ENCODE peak calls at places on chromosomes 6 and 20, in eight cellular contexts. K, E, S, B, F, N, D and W are unnamed samples.

GRCh38 chr20:37401930-37402675 is 56.2 kb downstream of the SRC start:
- DNase-seq in K (no peak), E (no peak), S (no peak), B (no peak), F (no peak), N (no peak), D (no peak), W (no peak)

GRCh38 chr20:1336699-1337387 is 7.9 kb upstream of the SDCBP2 start:
- DNase-seq in K (no peak), E (no peak), S (peak), B (no peak), F (peak), N (no peak), D (peak), W (no peak)

GRCh38 chr6:105744815-105745214 is 341.3 kb upstream of the PRDM1 start:
- DNase-seq in K (no peak), E (no peak), S (no peak), B (no peak), F (no peak), N (no peak), D (no peak), W (no peak)

GRCh38 chr20:25039697-25040437 is 18.1 kb downstream of the ACSS1 start:
- DNase-seq in K (no peak), E (no peak), S (peak), B (peak), F (peak), N (no peak), D (peak), W (no peak)

GRCh38 chr20:5535211-5535756 is 214.9 kb upstream of the SHLD1 start:
- DNase-seq in K (peak), E (no peak), S (peak), B (peak), F (peak), N (no peak), D (no peak), W (peak)

GRCh38 chr6:33672808-33673207 is 38.7 kb downstream of the UQCC2 start:
- DNase-seq in K (peak), E (peak), S (peak), B (peak), F (peak), N (no peak), D (no peak), W (peak)

GRCh38 chr20:51750037-51750769 is 18.0 kb downstream of the ATP9A start:
- DNase-seq in K (peak), E (no peak), S (peak), B (peak), F (peak), N (no peak), D (peak), W (peak)

GRCh38 chr20:48238781-48239180 is 453.5 kb upstream of the SULF2 start:
- DNase-seq in K (no peak), E (no peak), S (no peak), B (peak), F (peak), N (no peak), D (no peak), W (no peak)

GRCh38 chr20:47125553-47126373 is 230.7 kb downstream of the ZMYND8 start:
- DNase-seq in K (peak), E (no peak), S (peak), B (peak), F (peak), N (peak), D (no peak), W (no peak)

GRCh38 chr6:115601509-115601908 is 459.2 kb downstream of the FRK start:
- DNase-seq in K (no peak), E (no peak), S (no peak), B (no peak), F (no peak), N (no peak), D (no peak), W (no peak)

GRCh38 chr6:69861986-69862385 is 4.4 kb upstream of the COL19A1 start:
- DNase-seq in K (peak), E (peak), S (no peak), B (no peak), F (no peak), N (no peak), D (no peak), W (no peak)

GRCh38 chr6:166693880-166694279 is 66.8 kb upstream of the RPS6KA2 start:
- DNase-seq in K (no peak), E (no peak), S (no peak), B (no peak), F (no peak), N (no peak), D (no peak), W (no peak)

GRCh38 chr6:11298651-11299420 is 66.4 kb upstream of the NEDD9 start:
- DNase-seq in K (peak), E (no peak), S (no peak), B (no peak), F (no peak), N (no peak), D (no peak), W (no peak)

GRCh38 chr6:43277643-43278523 is 20.2 kb upstream of the SLC22A7 start:
- DNase-seq in K (no peak), E (peak), S (no peak), B (no peak), F (peak), N (peak), D (peak), W (no peak)

GRCh38 chr6:116545661-116546060 is at the start of gene TRAPPC3L:
- DNase-seq in K (no peak), E (no peak), S (peak), B (no peak), F (peak), N (no peak), D (no peak), W (no peak)

GRCh38 chr6:114733596-114733995 is 390.8 kb upstream of the HS3ST5 start:
- DNase-seq in K (peak), E (no peak), S (peak), B (no peak), F (no peak), N (no peak), D (no peak), W (no peak)

GRCh38 chr20:53753880-53754459 is 160.3 kb upstream of the ZNF217 start:
- DNase-seq in K (no peak), E (no peak), S (no peak), B (no peak), F (no peak), N (no peak), D (no peak), W (no peak)

GRCh38 chr20:49647509-49647908 is 66.2 kb downstream of the B4GALT5 start:
- DNase-seq in K (peak), E (no peak), S (peak), B (no peak), F (no peak), N (no peak), D (no peak), W (no peak)

GRCh38 chr6:17032595-17033591 is 69.0 kb upstream of the STMND1 start:
- DNase-seq in K (peak), E (no peak), S (peak), B (peak), F (peak), N (no peak), D (peak), W (peak)

GRCh38 chr6:2853766-2854393 is 12.2 kb upstream of the SERPINB1 start:
- DNase-seq in K (peak), E (no peak), S (peak), B (peak), F (peak), N (no peak), D (peak), W (peak)

GRCh38 chr20:7392551-7392950 is 547.7 kb downstream of the HAO1 start:
- DNase-seq in K (peak), E (no peak), S (peak), B (no peak), F (peak), N (no peak), D (no peak), W (no peak)

GRCh38 chr6:150145427-150145826 is 2.6 kb downstream of the PPP1R14C start:
- DNase-seq in K (peak), E (no peak), S (no peak), B (no peak), F (no peak), N (peak), D (no peak), W (no peak)

GRCh38 chr6:110102411-110102810 is 77.1 kb downstream of the WASF1 start:
- DNase-seq in K (no peak), E (no peak), S (no peak), B (peak), F (no peak), N (no peak), D (no peak), W (no peak)

GRCh38 chr6:111846061-111846460 is 27.2 kb downstream of the FYN start:
- DNase-seq in K (no peak), E (no peak), S (no peak), B (no peak), F (no peak), N (no peak), D (no peak), W (no peak)

GRCh38 chr6:107820571-107821261 is 3.4 kb downstream of the SCML4 start:
- DNase-seq in K (peak), E (no peak), S (peak), B (no peak), F (peak), N (no peak), D (no peak), W (no peak)

GRCh38 chr6:85078071-85078470 is 313.7 kb upstream of the TBX18 start:
- DNase-seq in K (peak), E (no peak), S (peak), B (peak), F (peak), N (no peak), D (no peak), W (peak)

GRCh38 chr6:13523826-13524622 is 36.6 kb upstream of the GFOD1 start:
- DNase-seq in K (no peak), E (no peak), S (no peak), B (no peak), F (no peak), N (peak), D (no peak), W (no peak)

GRCh38 chr6:131999545-132000146 is 48.5 kb upstream of the CCN2 start:
- DNase-seq in K (no peak), E (no peak), S (no peak), B (no peak), F (no peak), N (no peak), D (no peak), W (no peak)

GRCh38 chr20:34120213-34120612 is 8.2 kb upstream of the EIF2S2 start:
- DNase-seq in K (no peak), E (no peak), S (no peak), B (no peak), F (no peak), N (no peak), D (no peak), W (no peak)

GRCh38 chr6:28988536-28989415 is 16.3 kb downstream of the ZNF311 start:
- DNase-seq in K (peak), E (peak), S (peak), B (peak), F (peak), N (peak), D (peak), W (no peak)

GRCh38 chr6:47413752-47414516 is 63.7 kb upstream of the CD2AP start:
- DNase-seq in K (peak), E (peak), S (peak), B (peak), F (peak), N (peak), D (no peak), W (peak)

GRCh38 chr20:62323146-62323979 is 20.6 kb downstream of the ADRM1 start:
- DNase-seq in K (no peak), E (no peak), S (no peak), B (no peak), F (no peak), N (no peak), D (no peak), W (no peak)

GRCh38 chr20:37615507-37616425 is 78.1 kb upstream of the CTNNBL1 start:
- DNase-seq in K (peak), E (peak), S (peak), B (peak), F (no peak), N (peak), D (peak), W (no peak)

GRCh38 chr20:35604444-35604750 is 11.2 kb upstream of the SPAG4 start:
- DNase-seq in K (peak), E (peak), S (no peak), B (no peak), F (no peak), N (peak), D (peak), W (no peak)

GRCh38 chr20:53597085-53597482 is 3.4 kb upstream of the ZNF217 start:
- DNase-seq in K (peak), E (no peak), S (no peak), B (no peak), F (peak), N (no peak), D (no peak), W (no peak)

GRCh38 chr6:38713812-38714211 is 1.3 kb upstream of the DNAH8 start:
- DNase-seq in K (peak), E (no peak), S (no peak), B (no peak), F (no peak), N (no peak), D (peak), W (no peak)

GRCh38 chr6:109397020-109397419 is 14.8 kb upstream of the CD164 start:
- DNase-seq in K (peak), E (peak), S (peak), B (peak), F (peak), N (no peak), D (no peak), W (no peak)

GRCh38 chr20:44247131-44247571 is at the start of gene GDAP1L1:
- DNase-seq in K (no peak), E (peak), S (peak), B (no peak), F (no peak), N (peak), D (no peak), W (no peak)

DNA sequence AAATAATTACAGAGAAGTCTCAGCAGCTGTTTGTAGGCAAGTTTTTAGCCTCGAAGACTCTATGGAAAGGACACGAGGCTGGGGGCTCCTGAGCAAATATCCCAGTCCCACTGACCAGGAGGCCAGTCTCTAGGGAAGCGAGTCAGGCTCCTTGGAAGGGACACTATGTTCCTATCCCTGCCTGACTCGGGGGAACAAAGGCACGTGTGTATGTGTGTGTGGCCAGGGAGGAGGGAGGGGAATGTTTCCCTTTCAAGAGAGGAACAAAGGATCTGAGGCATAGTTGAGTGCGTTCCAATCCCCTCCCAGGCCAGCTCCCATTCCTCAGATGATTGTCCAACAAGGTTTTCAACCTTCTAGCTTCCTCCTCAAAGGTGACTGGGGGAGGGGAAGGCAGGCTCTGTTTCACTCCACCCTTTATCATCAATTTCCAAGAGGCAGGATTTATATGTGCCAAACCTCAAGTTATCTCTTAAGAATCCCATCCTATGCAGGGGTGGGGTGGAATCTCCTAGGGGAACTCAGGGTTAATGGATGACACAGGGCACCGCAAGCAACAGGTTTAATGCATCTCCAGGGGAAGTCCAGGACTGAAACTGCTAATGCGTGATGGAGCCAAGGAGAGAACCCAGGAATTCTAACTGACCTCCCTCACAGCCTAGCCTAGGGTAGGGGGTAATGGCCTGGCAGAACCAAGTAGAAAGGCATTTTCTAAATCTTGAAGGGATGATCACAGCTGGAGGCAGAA is 9.9 kb downstream of the BCL2L1 start:
- DNase-seq in K (peak), E (peak), S (peak), B (peak), F (peak), N (peak), D (peak), W (peak)
- H3K4me3 ChIP-seq in K (no peak), E (no peak), S (peak), B (peak), F (peak), N (no peak), D (no peak), W (peak)

GRCh38 chr6:160532315-160532714 is 131.8 kb downstream of the LPA start:
- DNase-seq in K (no peak), E (no peak), S (no peak), B (no peak), F (no peak), N (no peak), D (no peak), W (no peak)

GRCh38 chr6:160535270-160535669 is 128.8 kb downstream of the LPA start:
- DNase-seq in K (no peak), E (no peak), S (no peak), B (no peak), F (no peak), N (no peak), D (no peak), W (no peak)

DNA sequence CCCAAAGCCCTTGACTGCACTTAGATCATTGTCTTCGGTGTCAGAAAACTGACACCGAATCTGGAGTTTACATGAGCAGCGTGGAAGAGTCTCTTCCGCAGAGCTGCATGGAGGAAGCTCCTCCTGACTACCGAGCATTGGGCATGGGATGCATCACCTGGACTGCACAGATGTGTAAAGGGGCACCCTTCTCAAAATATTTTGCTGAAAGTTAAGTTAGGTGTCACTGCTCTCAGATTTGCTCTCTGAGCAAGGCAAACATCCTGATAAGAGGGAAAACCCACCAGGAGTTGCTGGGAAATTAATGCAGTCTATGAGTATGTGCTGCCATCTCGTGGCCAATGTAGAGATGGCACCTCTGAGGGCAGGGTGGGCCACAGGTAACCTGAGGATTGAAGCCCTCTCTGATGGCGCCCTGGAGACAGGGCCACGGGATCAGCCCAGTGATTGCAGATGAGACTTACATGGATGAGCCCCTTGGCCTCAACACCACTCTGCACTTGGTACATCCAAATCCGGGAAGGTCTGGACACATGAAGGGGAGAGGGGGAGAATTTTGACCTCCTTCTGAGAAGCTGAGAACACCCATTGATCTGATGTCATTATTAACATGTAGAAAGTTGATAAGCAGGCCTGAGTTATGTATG is 129.9 kb downstream of the LPA start:
- DNase-seq in K (peak), E (peak), S (peak), B (peak), F (peak), N (peak), D (peak), W (no peak)
- H3K4me3 ChIP-seq in K (no peak), E (peak), S (peak), B (peak), F (peak), N (no peak), D (no peak), W (peak)

GRCh38 chr20:57561356-57562279 is 708 bp downstream of the PCK1 start:
- DNase-seq in K (no peak), E (no peak), S (no peak), B (no peak), F (no peak), N (no peak), D (no peak), W (no peak)
- H3K4me3 ChIP-seq in K (no peak), E (no peak), S (no peak), B (no peak), F (no peak), N (no peak), D (peak), W (no peak)

GRCh38 chr6:158654498-158654897 is 4.6 kb downstream of the SYTL3 start:
- DNase-seq in K (peak), E (no peak), S (peak), B (peak), F (peak), N (peak), D (peak), W (peak)

GRCh38 chr6:158653577-158654354 is 3.9 kb downstream of the SYTL3 start:
- DNase-seq in K (no peak), E (no peak), S (no peak), B (no peak), F (no peak), N (peak), D (peak), W (no peak)

GRCh38 chr6:158654960-158655485 is 5.2 kb downstream of the SYTL3 start:
- DNase-seq in K (no peak), E (no peak), S (peak), B (peak), F (peak), N (no peak), D (no peak), W (no peak)

GRCh38 chr6:158660331-158660730 is 10.5 kb downstream of the SYTL3 start:
- DNase-seq in K (peak), E (peak), S (peak), B (peak), F (no peak), N (no peak), D (peak), W (no peak)

DNA sequence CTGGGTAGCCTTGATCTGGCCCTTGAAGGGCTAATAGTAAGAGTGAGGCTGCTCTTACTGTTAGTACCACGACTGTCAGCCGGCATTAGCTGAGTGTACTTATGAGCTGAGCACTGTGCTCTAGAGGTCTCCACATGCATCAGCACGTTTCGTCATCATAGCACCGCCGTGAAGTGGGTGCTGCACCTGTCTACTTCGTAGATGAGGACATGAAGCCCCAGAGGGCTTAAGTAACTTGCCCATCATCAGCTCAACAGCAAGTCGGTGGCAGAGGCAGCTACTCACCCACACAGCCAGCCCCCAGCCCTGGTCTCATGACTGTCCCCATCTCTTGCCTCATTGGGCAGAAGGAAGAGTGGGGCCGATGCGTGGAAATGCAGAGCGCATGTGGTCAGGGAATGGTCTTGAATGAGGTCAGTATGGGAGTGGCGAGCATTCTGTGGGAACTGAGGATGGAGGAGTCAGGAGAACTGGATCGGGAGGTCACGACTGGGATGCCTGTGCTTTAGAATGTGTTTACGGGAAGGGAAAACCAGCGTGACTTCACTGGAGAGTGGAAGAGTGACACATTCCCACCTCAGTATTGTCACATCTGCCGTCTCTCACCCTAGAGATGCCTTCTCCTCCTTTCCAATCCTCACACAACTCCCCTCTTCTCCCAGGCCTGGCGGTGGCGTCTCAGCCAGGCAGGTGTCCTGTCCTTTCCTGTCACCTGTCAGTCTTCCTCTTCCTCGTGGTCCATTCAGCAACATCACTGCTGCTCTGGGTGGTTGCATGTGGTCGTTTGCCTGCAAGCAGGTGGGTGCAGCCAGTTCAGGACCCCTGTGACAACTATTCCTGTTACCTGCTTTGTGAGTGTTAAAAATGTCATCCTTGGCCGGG is 6.0 kb downstream of the SYTL3 start:
- DNase-seq in K (no peak), E (no peak), S (no peak), B (peak), F (no peak), N (no peak), D (no peak), W (no peak)
- H3K4me3 ChIP-seq in K (no peak), E (no peak), S (no peak), B (no peak), F (no peak), N (no peak), D (no peak), W (no peak)